ENCODE peak calls at places on chromosomes 1 and 21, in six cellular contexts. D is suprapubic skin, L is ovary, X is AG04450, Y is Caco-2, Z is MM.1S. H is an unnamed sample.

GRCh38 chr1:153679337-153680119 is 1.0 kb downstream of the NPR1 start:
- DNase-seq in Z (no peak), D (no peak), X (no peak), Y (peak), L (peak), H (peak)

GRCh38 chr21:38811257-38811656 is 5.5 kb downstream of the ETS2 start:
- DNase-seq in X (peak), Y (no peak), D (no peak), L (no peak), Z (no peak), H (no peak)

GRCh38 chr1:218496561-218496960 is 151.4 kb downstream of the TGFB2 start:
- DNase-seq in X (peak), Z (no peak), L (no peak), Y (peak), D (no peak), H (no peak)

GRCh38 chr21:21612446-21612845 is 614.2 kb downstream of the NCAM2 start:
- DNase-seq in D (no peak), L (no peak), X (peak), Y (no peak), Z (no peak), H (no peak)

GRCh38 chr21:19321688-19322087 is 918.1 kb upstream of the TMPRSS15 start:
- DNase-seq in X (no peak), L (no peak), D (no peak), Y (no peak), Z (no peak), H (no peak)

GRCh38 chr1:234136073-234136472 is 231.6 kb downstream of the SLC35F3 start:
- DNase-seq in Y (no peak), D (no peak), X (no peak), L (no peak), Z (no peak), H (no peak)

GRCh38 chr1:165025805-165026204 is 330.7 kb downstream of the LMX1A start:
- DNase-seq in D (no peak), X (no peak), Z (no peak), Y (no peak), L (no peak), H (no peak)

GRCh38 chr1:61082336-61083013 is at the start of gene NFIA:
- DNase-seq in Y (peak), L (peak), X (no peak), Z (peak), D (no peak), H (peak)

GRCh38 chr1:62209931-62210595 is 15.4 kb downstream of the L1TD1 start:
- DNase-seq in Y (no peak), Z (no peak), L (no peak), D (no peak), X (no peak), H (no peak)

GRCh38 chr1:2213576-2214505 is 14.3 kb upstream of the SKI start:
- DNase-seq in X (no peak), Z (no peak), Y (no peak), L (peak), D (peak), H (no peak)

GRCh38 chr1:30011970-30012369 is 711.4 kb downstream of the MATN1 start:
- DNase-seq in Y (no peak), X (no peak), L (no peak), D (no peak), Z (no peak), H (no peak)

GRCh38 chr21:42850463-42850862 is 28.9 kb downstream of the WDR4 start:
- DNase-seq in Y (no peak), D (no peak), Z (no peak), L (no peak), X (no peak), H (no peak)

GRCh38 chr21:42849759-42850412 is 29.5 kb downstream of the WDR4 start:
- DNase-seq in Y (no peak), Z (no peak), X (no peak), L (no peak), D (no peak), H (no peak)

GRCh38 chr21:42848932-42849758 is 30.2 kb downstream of the WDR4 start:
- DNase-seq in L (no peak), Y (no peak), Z (no peak), D (no peak), X (no peak), H (no peak)

GRCh38 chr21:42851812-42852665 is 27.3 kb downstream of the WDR4 start:
- DNase-seq in X (no peak), Z (no peak), D (no peak), L (no peak), Y (no peak), H (no peak)

GRCh38 chr21:42850866-42851391 is 28.4 kb downstream of the WDR4 start:
- DNase-seq in Z (no peak), L (no peak), D (no peak), X (no peak), Y (peak), H (peak)
- TF ChIP-seq CTCF in Z (peak), L (no peak), D (peak), X (peak), Y (peak), H (peak)

GRCh38 chr1:63915121-63915520 is 141.3 kb downstream of the ROR1 start:
- DNase-seq in L (no peak), Z (no peak), D (no peak), Y (no peak), X (no peak), H (no peak)
- TF ChIP-seq CTCF in L (no peak), Z (no peak), D (no peak), Y (no peak), X (peak), H (peak)

GRCh38 chr1:44608141-44608540 is 66.1 kb downstream of the TMEM53 start:
- DNase-seq in D (no peak), Y (no peak), X (no peak), Z (no peak), L (no peak), H (peak)
- TF ChIP-seq CTCF in D (no peak), Y (peak), X (peak), Z (peak), L (no peak), H (no peak)

GRCh38 chr1:10052347-10052746 is 19.6 kb downstream of the UBE4B start:
- DNase-seq in L (no peak), X (no peak), Z (no peak), D (no peak), Y (no peak), H (no peak)

GRCh38 chr1:10054465-10054864 is 21.7 kb downstream of the UBE4B start:
- DNase-seq in X (no peak), Y (no peak), D (no peak), L (no peak), Z (no peak), H (no peak)

GRCh38 chr1:10050611-10051010 is 17.9 kb downstream of the UBE4B start:
- DNase-seq in D (no peak), L (no peak), X (no peak), Z (no peak), Y (no peak), H (no peak)

GRCh38 chr1:10048601-10049000 is 15.8 kb downstream of the UBE4B start:
- DNase-seq in Y (no peak), L (no peak), D (no peak), X (no peak), Z (no peak), H (no peak)

GRCh38 chr1:10051656-10052055 is 18.9 kb downstream of the UBE4B start:
- DNase-seq in Y (no peak), L (no peak), D (no peak), X (no peak), Z (no peak), H (no peak)
- TF ChIP-seq CTCF in Y (no peak), L (no peak), D (no peak), X (no peak), Z (no peak), H (no peak)

GRCh38 chr1:7358346-7358745 is 412.8 kb upstream of the VAMP3 start:
- DNase-seq in Z (no peak), X (no peak), D (no peak), Y (no peak), L (no peak), H (no peak)

GRCh38 chr1:7352364-7352763 is 418.7 kb upstream of the VAMP3 start:
- DNase-seq in X (no peak), D (no peak), Z (no peak), Y (no peak), L (no peak), H (no peak)

GRCh38 chr1:7355646-7356045 is 415.4 kb upstream of the VAMP3 start:
- DNase-seq in D (no peak), Z (no peak), L (no peak), X (no peak), Y (no peak), H (no peak)

GRCh38 chr1:7352974-7353373 is 418.1 kb upstream of the VAMP3 start:
- DNase-seq in D (no peak), L (no peak), X (no peak), Z (no peak), Y (no peak), H (no peak)

DNA sequence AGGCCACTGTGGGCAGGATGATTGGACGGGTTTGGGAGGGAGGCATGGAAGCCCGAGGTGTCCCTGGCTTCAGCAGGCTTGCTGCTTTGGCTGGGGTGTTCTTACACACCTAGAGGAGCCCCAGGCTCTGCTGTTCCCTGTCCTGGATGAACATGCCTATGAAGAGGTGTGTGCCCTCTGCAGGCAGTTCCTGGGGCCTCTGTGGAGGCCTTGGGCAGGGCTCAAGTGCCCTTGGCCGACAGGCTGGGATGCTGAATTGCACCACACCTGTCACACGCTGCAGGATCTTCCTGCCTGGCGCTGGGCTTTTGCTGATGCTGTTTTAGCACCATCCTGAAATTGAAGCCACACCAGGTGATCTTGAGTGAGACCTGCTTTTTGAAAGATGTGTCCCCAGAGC is 415.0 kb upstream of the VAMP3 start:
- DNase-seq in Y (no peak), D (no peak), L (no peak), X (no peak), Z (no peak), H (no peak)
- TF ChIP-seq CTCF in Y (no peak), D (no peak), L (no peak), X (peak), Z (no peak), H (no peak)

GRCh38 chr1:156465747-156466365 is 34.7 kb downstream of the MEF2D start:
- DNase-seq in D (no peak), L (no peak), X (no peak), Y (no peak), Z (no peak), H (no peak)
- TF ChIP-seq CTCF in D (no peak), L (no peak), X (peak), Y (peak), Z (peak), H (no peak)

GRCh38 chr1:202004711-202005110 is 5.7 kb upstream of the ELF3 start:
- DNase-seq in Y (no peak), L (no peak), X (no peak), Z (no peak), D (no peak), H (no peak)
- TF ChIP-seq CTCF in Y (no peak), L (no peak), X (no peak), Z (no peak), D (no peak), H (no peak)

DNA sequence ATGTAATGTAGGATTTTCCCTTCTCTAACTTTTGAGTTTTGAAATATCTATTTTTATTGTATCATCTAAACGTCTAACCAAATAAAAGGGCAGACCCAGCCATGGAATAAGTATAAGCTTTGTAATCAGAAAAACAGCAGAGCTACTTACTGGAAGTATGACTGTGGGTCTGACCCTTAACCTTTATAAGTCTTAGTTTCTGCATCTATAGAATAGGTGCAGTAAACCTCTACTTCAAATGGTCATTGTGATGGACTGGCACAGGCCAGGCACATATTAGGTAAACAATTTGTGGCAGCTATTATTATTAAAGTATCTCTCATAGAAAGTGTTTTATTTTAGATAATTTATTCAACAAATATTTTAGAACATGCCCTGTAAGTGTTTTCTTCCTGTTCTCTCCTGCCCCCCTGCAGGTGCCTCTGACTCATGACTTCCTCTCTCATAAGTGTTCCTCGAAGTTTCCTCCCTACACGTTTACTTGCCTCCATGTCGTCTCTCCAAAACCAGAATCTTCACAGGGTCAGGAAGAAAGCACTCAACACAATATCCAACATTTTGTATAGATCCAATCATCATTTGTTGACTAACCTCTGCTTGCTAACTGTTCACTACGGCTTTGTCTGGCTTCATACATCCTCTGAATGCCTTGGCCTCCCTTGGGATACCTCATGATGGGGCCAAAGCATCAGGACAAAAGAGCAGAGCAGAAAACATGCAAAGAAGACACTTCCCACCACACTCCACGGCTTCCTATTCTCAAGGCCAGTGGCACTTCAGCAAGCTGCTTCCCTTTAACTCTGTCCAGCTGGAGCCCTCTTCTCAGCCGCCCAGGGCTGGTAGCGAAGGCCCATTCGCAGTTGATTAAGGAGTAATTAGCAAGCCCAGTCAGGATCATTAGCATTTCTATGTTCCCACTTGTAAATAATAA is 224.6 kb upstream of the FGGY start:
- DNase-seq in D (no peak), Y (no peak), X (no peak), L (no peak), Z (peak), H (peak)
- TF ChIP-seq CTCF in D (no peak), Y (no peak), X (no peak), L (no peak), Z (peak), H (no peak)

GRCh38 chr1:112674986-112675727 is 698 bp downstream of the MOV10 start:
- DNase-seq in D (peak), X (no peak), Y (peak), Z (no peak), L (peak), H (peak)
- TF ChIP-seq CTCF in D (no peak), X (peak), Y (no peak), Z (no peak), L (peak), H (no peak)

GRCh38 chr1:114668784-114669561 is 876 bp downstream of the DENND2C start:
- DNase-seq in X (no peak), Y (no peak), L (no peak), D (no peak), Z (peak), H (no peak)

GRCh38 chr1:114671939-114672275 is 2.1 kb upstream of the DENND2C start:
- DNase-seq in Z (peak), L (no peak), X (no peak), D (no peak), Y (no peak), H (no peak)

GRCh38 chr1:114671011-114671938 is 1.4 kb upstream of the DENND2C start:
- DNase-seq in Y (no peak), L (no peak), D (no peak), X (no peak), Z (peak), H (peak)

GRCh38 chr1:114669562-114670082 is at the start of gene DENND2C:
- DNase-seq in Z (peak), D (no peak), X (no peak), Y (no peak), L (no peak), H (no peak)

DNA sequence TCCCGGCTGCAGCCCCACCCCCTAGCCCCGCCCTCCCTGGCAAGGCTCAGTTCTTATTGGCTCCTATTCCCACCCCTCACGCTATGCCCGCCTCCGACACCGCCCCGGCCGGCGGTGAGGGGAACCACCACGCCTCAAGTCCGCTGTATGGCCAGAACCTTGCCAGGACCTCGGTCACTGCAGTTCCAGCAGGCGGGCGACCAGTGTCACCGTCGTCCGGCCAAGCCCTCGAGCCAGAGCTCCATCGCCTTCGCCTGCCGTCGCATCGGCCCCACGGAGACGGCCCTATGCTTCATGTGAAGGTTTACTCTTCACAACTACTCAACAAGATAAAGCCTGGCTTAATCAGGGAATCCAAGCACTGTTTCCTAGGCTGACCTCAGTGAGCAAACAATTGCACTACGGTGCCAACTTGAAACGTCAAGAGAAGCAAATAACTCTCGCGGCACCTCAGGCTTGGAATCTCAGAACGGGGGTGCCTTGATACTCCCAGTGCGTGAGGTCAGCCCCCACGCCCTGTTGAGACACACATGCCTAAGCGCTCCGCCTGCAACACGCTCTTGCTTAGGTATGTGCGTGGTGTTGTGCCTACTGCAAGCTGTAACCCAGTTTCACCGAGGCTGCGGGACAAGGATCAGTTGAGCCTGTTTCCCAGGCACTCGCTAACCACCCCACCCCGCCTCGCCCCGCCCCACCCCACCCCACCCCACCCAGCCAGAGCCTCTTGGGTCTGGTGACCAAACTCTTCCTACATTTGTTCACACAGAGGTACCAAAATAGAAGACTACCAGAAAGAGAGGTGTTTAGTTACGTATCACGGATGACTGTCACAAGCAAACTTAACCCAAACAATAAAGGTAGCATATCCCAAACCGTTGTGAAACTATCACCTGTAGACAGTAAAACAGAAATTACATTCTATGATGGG is 498 bp upstream of the DENND2C start:
- DNase-seq in Z (peak), D (peak), Y (peak), X (peak), L (peak), H (peak)
- TF ChIP-seq CTCF in Z (no peak), D (no peak), Y (no peak), X (no peak), L (peak), H (no peak)

H was measured in GM20000.